ENCODE peak calls at places on chromosomes 16 and 17, in eight cellular contexts. One of them, this sample, is unnamed.
A peak's percentile ranks its signal among the peaks of the same experiment; 100 is the strongest.

GRCh38 chr16:86395477-86395876 is 114.8 kb upstream of the FOXF1 start:
- DNase-seq in PC-9: no peak
- DNase-seq in GM23338: no peak
- DNase-seq in MM.1S: no peak
- DNase-seq in GM23248: no peak
- DNase-seq in HCT116: no peak
- DNase-seq in SK-N-SH: no peak
- DNase-seq in hepatocyte: no peak
- DNase-seq in this sample: no peak

GRCh38 chr17:5618511-5618910 is 34.2 kb upstream of the NLRP1 start:
- DNase-seq in GM23248: no peak
- DNase-seq in PC-9: no peak
- DNase-seq in HCT116: no peak
- DNase-seq in SK-N-SH: no peak
- DNase-seq in hepatocyte: no peak
- DNase-seq in MM.1S: no peak
- DNase-seq in GM23338: no peak
- DNase-seq in this sample: no peak

GRCh38 chr17:37848690-37849616 is 75.3 kb upstream of the TBC1D3K start:
- DNase-seq in GM23248: peak; percentile 77
- DNase-seq in GM23338: no peak
- DNase-seq in PC-9: peak; percentile 6
- DNase-seq in MM.1S: peak; percentile 56
- DNase-seq in hepatocyte: peak; percentile 42
- DNase-seq in SK-N-SH: no peak
- DNase-seq in HCT116: peak; percentile 89
- DNase-seq in this sample: no peak

GRCh38 chr17:47980516-47980915 is 9.6 kb downstream of the CDK5RAP3 start:
- DNase-seq in SK-N-SH: no peak
- DNase-seq in GM23248: no peak
- DNase-seq in MM.1S: no peak
- DNase-seq in HCT116: no peak
- DNase-seq in PC-9: no peak
- DNase-seq in GM23338: no peak
- DNase-seq in hepatocyte: no peak
- DNase-seq in this sample: no peak

GRCh38 chr16:67714522-67714921 is 4.6 kb downstream of the GFOD2 start:
- DNase-seq in GM23248: no peak
- DNase-seq in HCT116: no peak
- DNase-seq in MM.1S: no peak
- DNase-seq in SK-N-SH: no peak
- DNase-seq in hepatocyte: no peak
- DNase-seq in GM23338: no peak
- DNase-seq in PC-9: no peak
- DNase-seq in this sample: no peak

GRCh38 chr16:74888227-74888862 is 96.6 kb downstream of the WDR59 start:
- DNase-seq in GM23338: no peak
- DNase-seq in HCT116: no peak
- DNase-seq in PC-9: no peak
- DNase-seq in GM23248: no peak
- DNase-seq in SK-N-SH: no peak
- DNase-seq in hepatocyte: no peak
- DNase-seq in MM.1S: no peak
- DNase-seq in this sample: no peak

GRCh38 chr17:53655591-53655990 is 167.1 kb upstream of the KIF2B start:
- DNase-seq in PC-9: no peak
- DNase-seq in MM.1S: no peak
- DNase-seq in GM23338: no peak
- DNase-seq in SK-N-SH: no peak
- DNase-seq in HCT116: no peak
- DNase-seq in GM23248: peak; percentile 32
- DNase-seq in hepatocyte: no peak
- DNase-seq in this sample: no peak

GRCh38 chr16:75238853-75239371 is 12.5 kb downstream of the BCAR1 start:
- DNase-seq in GM23338: no peak
- DNase-seq in HCT116: no peak
- DNase-seq in GM23248: peak; percentile 79
- DNase-seq in PC-9: no peak
- DNase-seq in hepatocyte: no peak
- DNase-seq in SK-N-SH: peak; percentile 54
- DNase-seq in MM.1S: no peak
- DNase-seq in this sample: no peak

GRCh38 chr17:58728831-58729230 is 26.8 kb upstream of the PPM1E start:
- DNase-seq in GM23248: peak; percentile 2
- DNase-seq in HCT116: no peak
- DNase-seq in GM23338: no peak
- DNase-seq in MM.1S: no peak
- DNase-seq in PC-9: no peak
- DNase-seq in hepatocyte: no peak
- DNase-seq in SK-N-SH: no peak
- DNase-seq in this sample: no peak

GRCh38 chr16:14501331-14502255 is 128.5 kb downstream of the PARN start:
- DNase-seq in hepatocyte: peak; percentile 83
- DNase-seq in MM.1S: peak; percentile 74
- DNase-seq in SK-N-SH: peak; percentile 42
- DNase-seq in PC-9: peak; percentile 94
- DNase-seq in GM23338: peak; percentile 82
- DNase-seq in GM23248: peak; percentile 96
- DNase-seq in HCT116: peak; percentile 67
- DNase-seq in this sample: no peak

GRCh38 chr16:28098959-28099945 is 35.7 kb upstream of the GSG1L start:
- DNase-seq in SK-N-SH: no peak
- DNase-seq in PC-9: no peak
- DNase-seq in HCT116: no peak
- DNase-seq in GM23248: no peak
- DNase-seq in MM.1S: no peak
- DNase-seq in GM23338: no peak
- DNase-seq in hepatocyte: no peak
- DNase-seq in this sample: no peak

GRCh38 chr17:62898239-62898864 is 67.7 kb upstream of the TANC2 start:
- DNase-seq in hepatocyte: peak; percentile 35
- DNase-seq in SK-N-SH: peak; percentile 67
- DNase-seq in GM23338: no peak
- DNase-seq in HCT116: no peak
- DNase-seq in MM.1S: no peak
- DNase-seq in PC-9: no peak
- DNase-seq in GM23248: peak; percentile 72
- DNase-seq in this sample: no peak

GRCh38 chr16:85352221-85352620 is 239.9 kb upstream of the CIBAR2 start:
- DNase-seq in HCT116: no peak
- DNase-seq in SK-N-SH: no peak
- DNase-seq in hepatocyte: no peak
- DNase-seq in MM.1S: no peak
- DNase-seq in GM23338: peak; percentile 32
- DNase-seq in GM23248: no peak
- DNase-seq in PC-9: no peak
- DNase-seq in this sample: no peak

GRCh38 chr16:29662729-29663019 is 373 bp upstream of the SPN start:
- DNase-seq in HCT116: no peak
- DNase-seq in hepatocyte: no peak
- DNase-seq in SK-N-SH: no peak
- DNase-seq in GM23248: no peak
- DNase-seq in MM.1S: no peak
- DNase-seq in PC-9: no peak
- DNase-seq in GM23338: no peak
- DNase-seq in this sample: peak; percentile 67

GRCh38 chr17:16040710-16041251 is 41.2 kb downstream of the TTC19 start:
- DNase-seq in hepatocyte: peak; percentile 72
- DNase-seq in PC-9: no peak
- DNase-seq in SK-N-SH: no peak
- DNase-seq in MM.1S: no peak
- DNase-seq in GM23338: no peak
- DNase-seq in HCT116: no peak
- DNase-seq in GM23248: peak; percentile 89
- DNase-seq in this sample: no peak

GRCh38 chr17:8125947-8126305 is 2.0 kb upstream of the HES7 start:
- DNase-seq in MM.1S: no peak
- DNase-seq in HCT116: no peak
- DNase-seq in SK-N-SH: peak; percentile 82
- DNase-seq in PC-9: no peak
- DNase-seq in GM23248: no peak
- DNase-seq in GM23338: peak; percentile 75
- DNase-seq in hepatocyte: peak; percentile 28
- DNase-seq in this sample: peak; percentile 51

GRCh38 chr16:20359997-20360396 is 7.5 kb upstream of the UMOD start:
- DNase-seq in GM23338: peak; percentile 67
- DNase-seq in hepatocyte: peak; percentile 10
- DNase-seq in MM.1S: no peak
- DNase-seq in SK-N-SH: peak; percentile 15
- DNase-seq in GM23248: no peak
- DNase-seq in HCT116: no peak
- DNase-seq in PC-9: no peak
- DNase-seq in this sample: no peak

GRCh38 chr17:81096741-81097133 is 61.8 kb downstream of the BAIAP2 start:
- DNase-seq in SK-N-SH: no peak
- DNase-seq in PC-9: peak; percentile 37
- DNase-seq in hepatocyte: no peak
- DNase-seq in GM23248: no peak
- DNase-seq in HCT116: no peak
- DNase-seq in GM23338: no peak
- DNase-seq in MM.1S: no peak
- DNase-seq in this sample: no peak
- H3K9me2 ChIP-seq in SK-N-SH: no peaks in the 10 kb centered on the region
- H3K9me2 ChIP-seq in PC-9: no peaks in the 10 kb centered on the region
- H3K9me2 ChIP-seq in hepatocyte: no peaks in the 10 kb centered on the region
- H3K9me2 ChIP-seq in GM23248: no peaks in the 10 kb centered on the region
- H3K9me2 ChIP-seq in HCT116: no peaks in the 10 kb centered on the region
- H3K9me2 ChIP-seq in GM23338: no peaks in the 10 kb centered on the region
- H3K9me2 ChIP-seq in MM.1S: no peaks in the 10 kb centered on the region
- H3K9me2 ChIP-seq in this sample: no peaks in the 10 kb centered on the region

GRCh38 chr17:82449883-82450356 is 632 bp downstream of the CYBC1 start:
- DNase-seq in GM23248: peak; percentile 35
- DNase-seq in HCT116: no peak
- DNase-seq in MM.1S: no peak
- DNase-seq in PC-9: no peak
- DNase-seq in SK-N-SH: no peak
- DNase-seq in hepatocyte: no peak
- DNase-seq in GM23338: no peak
- DNase-seq in this sample: no peak
- H3K9me2 ChIP-seq in GM23248: no peaks in the 10 kb centered on the region
- H3K9me2 ChIP-seq in HCT116: no peaks in the 10 kb centered on the region
- H3K9me2 ChIP-seq in MM.1S: no peaks in the 10 kb centered on the region
- H3K9me2 ChIP-seq in PC-9: no peaks in the 10 kb centered on the region
- H3K9me2 ChIP-seq in SK-N-SH: no peaks in the 10 kb centered on the region
- H3K9me2 ChIP-seq in hepatocyte: no peaks in the 10 kb centered on the region
- H3K9me2 ChIP-seq in GM23338: no peaks in the 10 kb centered on the region
- H3K9me2 ChIP-seq in this sample: no peaks in the 10 kb centered on the region

DNA sequence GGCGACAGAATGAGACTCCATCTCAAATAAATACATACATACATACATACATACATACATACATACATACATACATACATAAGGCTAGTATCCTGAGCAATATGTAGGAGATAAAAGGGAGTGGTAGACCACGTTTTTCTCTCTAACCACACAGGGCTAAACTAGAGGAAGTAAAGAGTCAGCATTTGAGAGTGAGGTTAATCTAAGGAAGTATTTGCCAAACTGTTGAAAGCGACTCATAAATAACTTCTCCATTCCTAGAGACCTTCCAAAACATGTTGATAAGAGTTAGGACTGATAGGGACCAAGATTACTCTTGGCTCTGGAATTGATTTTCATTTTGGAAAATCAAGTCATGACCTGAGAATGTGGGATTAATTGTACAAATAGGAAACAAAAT is 68.8 kb downstream of the NEUROD2 start:
- DNase-seq in GM23338: no peak
- DNase-seq in GM23248: no peak
- DNase-seq in PC-9: no peak
- DNase-seq in SK-N-SH: no peak
- DNase-seq in MM.1S: peak; percentile 9
- DNase-seq in hepatocyte: no peak
- DNase-seq in HCT116: no peak
- DNase-seq in this sample: no peak
- H3K9me2 ChIP-seq in GM23338: no peaks in the 10 kb centered on the region
- H3K9me2 ChIP-seq in GM23248: no peaks in the 10 kb centered on the region
- H3K9me2 ChIP-seq in PC-9: no peaks in the 10 kb centered on the region
- H3K9me2 ChIP-seq in SK-N-SH: no peaks in the 10 kb centered on the region
- H3K9me2 ChIP-seq in MM.1S: no peaks in the 10 kb centered on the region
- H3K9me2 ChIP-seq in hepatocyte: no peaks in the 10 kb centered on the region
- H3K9me2 ChIP-seq in HCT116: no peaks in the 10 kb centered on the region
- H3K9me2 ChIP-seq in this sample: no peaks in the 10 kb centered on the region

GRCh38 chr17:49333806-49334205 is 28.2 kb downstream of the ZNF652 start:
- DNase-seq in MM.1S: no peak
- DNase-seq in GM23338: no peak
- DNase-seq in SK-N-SH: no peak
- DNase-seq in PC-9: no peak
- DNase-seq in GM23248: peak; percentile 25
- DNase-seq in hepatocyte: no peak
- DNase-seq in HCT116: no peak
- DNase-seq in this sample: no peak

GRCh38 chr17:49339359-49339758 is 22.7 kb downstream of the ZNF652 start:
- DNase-seq in GM23248: no peak
- DNase-seq in hepatocyte: no peak
- DNase-seq in PC-9: no peak
- DNase-seq in SK-N-SH: no peak
- DNase-seq in GM23338: no peak
- DNase-seq in MM.1S: no peak
- DNase-seq in HCT116: no peak
- DNase-seq in this sample: no peak

GRCh38 chr17:49338883-49339282 is 23.2 kb downstream of the ZNF652 start:
- DNase-seq in GM23248: no peak
- DNase-seq in hepatocyte: no peak
- DNase-seq in SK-N-SH: no peak
- DNase-seq in GM23338: no peak
- DNase-seq in PC-9: no peak
- DNase-seq in MM.1S: no peak
- DNase-seq in HCT116: no peak
- DNase-seq in this sample: no peak

GRCh38 chr17:49337900-49338299 is 24.1 kb downstream of the ZNF652 start:
- DNase-seq in SK-N-SH: no peak
- DNase-seq in HCT116: no peak
- DNase-seq in GM23338: no peak
- DNase-seq in PC-9: no peak
- DNase-seq in GM23248: peak; percentile 28
- DNase-seq in MM.1S: no peak
- DNase-seq in hepatocyte: no peak
- DNase-seq in this sample: no peak

DNA sequence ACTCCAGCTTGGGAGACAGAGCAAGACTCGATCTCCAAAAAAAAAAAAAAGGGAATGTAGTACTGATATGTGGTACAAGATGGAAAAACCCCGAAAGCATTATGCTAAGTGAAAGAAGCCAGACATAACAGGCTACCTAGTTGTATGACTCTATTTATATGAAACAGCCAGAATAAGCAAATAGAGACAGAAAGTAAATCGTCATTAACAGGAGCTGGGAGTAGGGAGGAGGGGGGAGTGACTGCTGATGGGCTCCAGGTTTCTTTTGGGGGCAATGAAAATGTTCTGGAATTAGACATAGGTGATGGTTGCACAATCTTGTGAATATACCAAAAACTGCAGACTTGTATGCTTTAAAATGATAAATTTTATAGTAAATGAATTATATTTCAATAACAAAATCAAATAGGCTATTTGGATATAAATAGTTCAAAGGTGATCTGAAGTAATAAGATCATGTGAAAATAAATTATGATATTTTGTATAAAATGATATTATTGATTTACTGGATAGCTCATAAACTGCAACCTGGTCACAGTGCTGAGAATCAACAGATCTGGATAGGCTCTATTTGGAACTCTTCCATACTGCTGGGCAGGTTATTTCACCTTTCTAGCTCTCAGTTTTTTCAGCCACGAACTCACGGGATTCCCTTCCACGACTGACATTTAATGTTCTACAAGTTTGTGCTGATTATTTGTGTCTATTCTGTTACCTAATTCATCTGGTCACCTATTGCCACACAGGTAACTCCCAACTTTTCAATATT is 27.1 kb downstream of the ZNF652 start:
- DNase-seq in GM23338: no peak
- DNase-seq in MM.1S: no peak
- DNase-seq in HCT116: no peak
- DNase-seq in hepatocyte: no peak
- DNase-seq in SK-N-SH: no peak
- DNase-seq in GM23248: no peak
- DNase-seq in PC-9: no peak
- DNase-seq in this sample: no peak
- H3K9me2 ChIP-seq in GM23338: no peaks in the 10 kb centered on the region
- H3K9me2 ChIP-seq in MM.1S: no peaks in the 10 kb centered on the region
- H3K9me2 ChIP-seq in HCT116: no peaks in the 10 kb centered on the region
- H3K9me2 ChIP-seq in hepatocyte: no peaks in the 10 kb centered on the region
- H3K9me2 ChIP-seq in SK-N-SH: no peaks in the 10 kb centered on the region
- H3K9me2 ChIP-seq in GM23248: no peaks in the 10 kb centered on the region
- H3K9me2 ChIP-seq in PC-9: no peaks in the 10 kb centered on the region
- H3K9me2 ChIP-seq in this sample: no peaks in the 10 kb centered on the region